ENCODE peak calls at places on chromosomes 6 and 20, in five cellular contexts. A is activated naive CD8-positive, alpha-beta T cell treated with anti-CD3 and anti-CD28 coated beads for 36 hours; K is HT-29; F is stimulated activated CD4-positive, alpha-beta T cell treated with anti-CD3 and anti-CD28 coated beads, Interleukin-2, amount 100 ng/mL, for 24 hours; W is DMS79 treated with DMSO at 0.1 percent for 48 hours. C is an unnamed sample.

GRCh38 chr6:30076333-30076732 is 764 bp upstream of the RNF39 start:
- DNase-seq in F (no peak), K (no peak), W (no peak), A (no peak), C (no peak)

GRCh38 chr20:35523298-35523888 is 6.1 kb downstream of the C20orf173 start:
- DNase-seq in K (peak), F (peak), W (no peak), A (peak), C (no peak)

GRCh38 chr6:164967102-164967501 is 342.3 kb downstream of the C6orf118 start:
- DNase-seq in K (no peak), F (no peak), W (no peak), A (no peak), C (no peak)

GRCh38 chr6:38871745-38872568 is 156.8 kb downstream of the DNAH8 start:
- DNase-seq in A (peak), K (peak), W (peak), F (peak), C (peak)

GRCh38 chr6:32081168-32081624 is 27.9 kb downstream of the TNXB start:
- DNase-seq in F (no peak), W (no peak), A (no peak), K (no peak), C (no peak)

GRCh38 chr6:45483021-45483420 is 105.3 kb upstream of the SUPT3H start:
- DNase-seq in A (no peak), F (no peak), K (no peak), W (no peak), C (no peak)

GRCh38 chr20:63635431-63636141 is 8.7 kb upstream of the GMEB2 start:
- DNase-seq in A (peak), K (no peak), W (no peak), F (peak), C (no peak)

GRCh38 chr6:129778793-129779192 is 68.8 kb upstream of the ARHGAP18 start:
- DNase-seq in A (no peak), K (no peak), W (no peak), F (no peak), C (no peak)

GRCh38 chr20:13784271-13784892 is 337 bp downstream of the ESF1 start:
- DNase-seq in W (peak), F (no peak), A (no peak), K (no peak), C (peak)

GRCh38 chr6:16209539-16209938 is 28.8 kb upstream of the GMPR start:
- DNase-seq in K (no peak), A (no peak), W (no peak), F (no peak), C (no peak)

GRCh38 chr6:149766156-149766768 is 16.7 kb downstream of the PCMT1 start:
- DNase-seq in A (no peak), W (no peak), K (peak), F (no peak), C (peak)

GRCh38 chr20:60095456-60095855 is 137.2 kb downstream of the CDH26 start:
- DNase-seq in K (no peak), F (no peak), A (no peak), W (peak), C (no peak)

GRCh38 chr6:106385530-106385929 is 25.0 kb downstream of the CRYBG1 start:
- DNase-seq in W (no peak), K (no peak), F (no peak), A (no peak), C (no peak)

GRCh38 chr20:45937765-45938164 is 3.3 kb downstream of the PCIF1 start:
- DNase-seq in F (no peak), K (no peak), W (no peak), A (no peak), C (no peak)

GRCh38 chr6:131966443-131966842 is 15.3 kb upstream of the CCN2 start:
- DNase-seq in W (no peak), F (no peak), K (no peak), A (no peak), C (no peak)

GRCh38 chr6:53546256-53546655 is 1.4 kb upstream of the GCLC start:
- DNase-seq in W (no peak), A (no peak), K (no peak), F (no peak), C (no peak)

GRCh38 chr6:123953920-123954319 is 150.3 kb downstream of the NKAIN2 start:
- DNase-seq in F (no peak), W (no peak), A (no peak), K (no peak), C (no peak)

GRCh38 chr6:46129301-46129633 is 522 bp upstream of the ENPP4 start:
- DNase-seq in F (no peak), A (no peak), W (no peak), K (no peak), C (no peak)

GRCh38 chr6:130432838-130433237 is 67.0 kb downstream of the TMEM200A start:
- DNase-seq in K (no peak), W (no peak), A (no peak), F (no peak), C (no peak)

GRCh38 chr20:57672164-57672563 is 37.7 kb downstream of the PMEPA1 start:
- DNase-seq in F (no peak), K (no peak), A (no peak), W (peak), C (no peak)

GRCh38 chr6:158772172-158772571 is 47.0 kb downstream of the EZR start:
- DNase-seq in A (no peak), F (no peak), K (no peak), W (no peak), C (no peak)

GRCh38 chr6:117280922-117281321 is 15.6 kb downstream of the VGLL2 start:
- DNase-seq in A (no peak), W (no peak), K (peak), F (no peak), C (no peak)

GRCh38 chr6:159837141-159837490 is 37.0 kb downstream of the PNLDC1 start:
- DNase-seq in K (no peak), A (no peak), F (no peak), W (no peak), C (no peak)

GRCh38 chr6:170128811-170129681 is 161.8 kb downstream of the DLL1 start:
- DNase-seq in W (no peak), F (peak), A (no peak), K (no peak), C (no peak)

GRCh38 chr6:150314230-150315188 is 54.3 kb upstream of the IYD start:
- DNase-seq in K (no peak), W (peak), F (no peak), A (no peak), C (no peak)

GRCh38 chr6:111447051-111447450 is 36.0 kb downstream of the REV3L start:
- DNase-seq in W (no peak), F (no peak), K (no peak), A (no peak), C (no peak)

C was measured in LoVo.